ENCODE peak calls at places on chromosome 12, in five cellular contexts. J, V, F, X and P are unnamed samples.

GRCh38 chr12:79298511-79298910 is 392.3 kb downstream of the PAWR start:
- DNase-seq in J (no peak), V (no peak), F (no peak), X (no peak), P (no peak)

GRCh38 chr12:103901518-103902173 is 28.6 kb upstream of the HSP90B1 start:
- DNase-seq in J (no peak), V (no peak), F (peak), X (no peak), P (no peak)

GRCh38 chr12:51744235-51744634 is 104.3 kb downstream of the FIGNL2 start:
- DNase-seq in J (no peak), V (no peak), F (no peak), X (no peak), P (no peak)

GRCh38 chr12:125203145-125203765 is 138.0 kb downstream of the AACS start:
- DNase-seq in J (no peak), V (no peak), F (no peak), X (no peak), P (no peak)

GRCh38 chr12:109831929-109832328 is 1.3 kb downstream of the TRPV4 start:
- DNase-seq in J (no peak), V (no peak), F (no peak), X (no peak), P (no peak)

GRCh38 chr12:121158085-121158484 is 25.4 kb downstream of the P2RX7 start:
- DNase-seq in J (no peak), V (no peak), F (no peak), X (no peak), P (no peak)

GRCh38 chr12:84911331-84912190 is 1.0 kb downstream of the SLC6A15 start:
- DNase-seq in J (peak), V (no peak), F (peak), X (no peak), P (no peak)

GRCh38 chr12:1830981-1831930 is 10.9 kb downstream of the LRTM2 start:
- DNase-seq in J (no peak), V (peak), F (no peak), X (peak), P (peak)

GRCh38 chr12:71694099-71694820 is 8.4 kb downstream of the TMEM19 start:
- DNase-seq in J (no peak), V (no peak), F (no peak), X (no peak), P (no peak)

GRCh38 chr12:49588761-49589516 is 16.5 kb downstream of the FAM186B start:
- DNase-seq in J (peak), V (no peak), F (no peak), X (no peak), P (no peak)

GRCh38 chr12:110627500-110628195 is 13.7 kb downstream of the TCTN1 start:
- DNase-seq in J (no peak), V (no peak), F (no peak), X (no peak), P (no peak)

GRCh38 chr12:29889737-29890136 is 106.0 kb upstream of the TMTC1 start:
- DNase-seq in J (no peak), V (peak), F (no peak), X (peak), P (peak)

GRCh38 chr12:23399402-23399933 is 550.0 kb downstream of the SOX5 start:
- DNase-seq in J (no peak), V (no peak), F (no peak), X (no peak), P (no peak)

GRCh38 chr12:96906498-96906848 is 584 bp upstream of the NEDD1 start:
- DNase-seq in J (no peak), V (no peak), F (peak), X (no peak), P (no peak)

GRCh38 chr12:88896958-88897357 is 316.7 kb upstream of the KITLG start:
- DNase-seq in J (no peak), V (no peak), F (no peak), X (no peak), P (no peak)

GRCh38 chr12:121590476-121591143 is 9.8 kb upstream of the KDM2B start:
- DNase-seq in J (no peak), V (no peak), F (peak), X (peak), P (no peak)

GRCh38 chr12:6336859-6337744 is 4.8 kb downstream of the TNFRSF1A start:
- DNase-seq in J (no peak), V (no peak), F (peak), X (peak), P (no peak)

GRCh38 chr12:9064815-9065606 is 50.7 kb downstream of the A2M start:
- DNase-seq in J (no peak), V (peak), F (peak), X (no peak), P (peak)

GRCh38 chr12:27015730-27016076 is 1.5 kb upstream of the TM7SF3 start:
- DNase-seq in J (no peak), V (no peak), F (no peak), X (no peak), P (no peak)

GRCh38 chr12:69239922-69240624 is 704 bp downstream of the CPSF6 start:
- DNase-seq in J (peak), V (peak), F (peak), X (peak), P (peak)

GRCh38 chr12:45637706-45638105 is 91.8 kb upstream of the ARID2 start:
- DNase-seq in J (no peak), V (no peak), F (no peak), X (no peak), P (no peak)

GRCh38 chr12:87760943-87761342 is 268.3 kb downstream of the C12orf50 start:
- DNase-seq in J (no peak), V (no peak), F (no peak), X (no peak), P (no peak)

GRCh38 chr12:79058342-79058741 is 193.8 kb downstream of the SYT1 start:
- DNase-seq in J (no peak), V (no peak), F (no peak), X (no peak), P (no peak)

GRCh38 chr12:124636138-124636968 is 68.9 kb upstream of the NCOR2 start:
- DNase-seq in J (peak), V (peak), F (peak), X (peak), P (no peak)

GRCh38 chr12:56988207-56988739 is 18.1 kb downstream of the ZBTB39 start:
- DNase-seq in J (peak), V (no peak), F (no peak), X (no peak), P (no peak)